ENCODE peak calls at places on chromosomes 3 and 15, in nine cellular contexts. One of them, this sample, is unnamed.

GRCh38 chr3:55511895-55512585 is 24.9 kb upstream of the WNT5A start:
- DNase-seq in cardiac fibroblast: peak
- DNase-seq in fibroblast of the aortic adventitia: peak
- DNase-seq in fibroblast of lung: peak
- DNase-seq in fibroblast of pulmonary artery: peak
- DNase-seq in epithelial cell of esophagus: no peak
- DNase-seq in lower lobe of right lung: no peak
- DNase-seq in endodermal cell: no peak
- DNase-seq in bronchial epithelial cell: peak
- DNase-seq in this sample: peak

GRCh38 chr15:88708256-88709054 is 69.6 kb downstream of the ISG20 start:
- DNase-seq in cardiac fibroblast: peak
- DNase-seq in endodermal cell: no peak
- DNase-seq in lower lobe of right lung: no peak
- DNase-seq in fibroblast of pulmonary artery: peak
- DNase-seq in fibroblast of the aortic adventitia: no peak
- DNase-seq in epithelial cell of esophagus: peak
- DNase-seq in fibroblast of lung: no peak
- DNase-seq in bronchial epithelial cell: no peak
- DNase-seq in this sample: peak

GRCh38 chr15:95249524-95249923 is 1018.2 kb downstream of the MCTP2 start:
- DNase-seq in endodermal cell: no peak
- DNase-seq in fibroblast of pulmonary artery: no peak
- DNase-seq in lower lobe of right lung: no peak
- DNase-seq in epithelial cell of esophagus: no peak
- DNase-seq in fibroblast of lung: no peak
- DNase-seq in bronchial epithelial cell: no peak
- DNase-seq in fibroblast of the aortic adventitia: no peak
- DNase-seq in cardiac fibroblast: no peak
- DNase-seq in this sample: no peak

GRCh38 chr3:98806583-98806982 is 43.4 kb downstream of the ST3GAL6 start:
- DNase-seq in bronchial epithelial cell: peak
- DNase-seq in fibroblast of pulmonary artery: peak
- DNase-seq in fibroblast of lung: no peak
- DNase-seq in lower lobe of right lung: no peak
- DNase-seq in epithelial cell of esophagus: peak
- DNase-seq in fibroblast of the aortic adventitia: peak
- DNase-seq in cardiac fibroblast: no peak
- DNase-seq in endodermal cell: no peak
- DNase-seq in this sample: no peak

GRCh38 chr3:194582196-194582905 is 50.9 kb downstream of the TMEM44 start:
- DNase-seq in bronchial epithelial cell: no peak
- DNase-seq in fibroblast of pulmonary artery: no peak
- DNase-seq in endodermal cell: peak
- DNase-seq in fibroblast of lung: no peak
- DNase-seq in fibroblast of the aortic adventitia: no peak
- DNase-seq in epithelial cell of esophagus: no peak
- DNase-seq in lower lobe of right lung: no peak
- DNase-seq in cardiac fibroblast: no peak
- DNase-seq in this sample: no peak

GRCh38 chr15:50828610-50829206 is 63.2 kb upstream of the SPPL2A start:
- DNase-seq in epithelial cell of esophagus: peak
- DNase-seq in cardiac fibroblast: peak
- DNase-seq in bronchial epithelial cell: peak
- DNase-seq in lower lobe of right lung: no peak
- DNase-seq in fibroblast of pulmonary artery: peak
- DNase-seq in endodermal cell: peak
- DNase-seq in fibroblast of the aortic adventitia: peak
- DNase-seq in fibroblast of lung: peak
- DNase-seq in this sample: peak

GRCh38 chr3:154018100-154018696 is 103.0 kb upstream of the ARHGEF26 start:
- DNase-seq in fibroblast of lung: peak
- DNase-seq in bronchial epithelial cell: peak
- DNase-seq in endodermal cell: peak
- DNase-seq in fibroblast of pulmonary artery: peak
- DNase-seq in lower lobe of right lung: no peak
- DNase-seq in cardiac fibroblast: peak
- DNase-seq in epithelial cell of esophagus: peak
- DNase-seq in fibroblast of the aortic adventitia: peak
- DNase-seq in this sample: peak

GRCh38 chr3:149892371-149892770 is 78.3 kb downstream of the PFN2 start:
- DNase-seq in lower lobe of right lung: no peak
- DNase-seq in endodermal cell: no peak
- DNase-seq in fibroblast of lung: no peak
- DNase-seq in fibroblast of the aortic adventitia: no peak
- DNase-seq in fibroblast of pulmonary artery: no peak
- DNase-seq in bronchial epithelial cell: no peak
- DNase-seq in epithelial cell of esophagus: no peak
- DNase-seq in cardiac fibroblast: no peak
- DNase-seq in this sample: no peak

GRCh38 chr15:77143191-77143590 is 72.3 kb upstream of the TSPAN3 start:
- DNase-seq in fibroblast of the aortic adventitia: no peak
- DNase-seq in cardiac fibroblast: no peak
- DNase-seq in endodermal cell: no peak
- DNase-seq in fibroblast of lung: no peak
- DNase-seq in epithelial cell of esophagus: no peak
- DNase-seq in bronchial epithelial cell: no peak
- DNase-seq in fibroblast of pulmonary artery: no peak
- DNase-seq in lower lobe of right lung: no peak
- DNase-seq in this sample: no peak

GRCh38 chr3:18189651-18190050 is 235.5 kb downstream of the SATB1 start:
- DNase-seq in bronchial epithelial cell: no peak
- DNase-seq in fibroblast of lung: peak
- DNase-seq in fibroblast of the aortic adventitia: peak
- DNase-seq in epithelial cell of esophagus: peak
- DNase-seq in cardiac fibroblast: peak
- DNase-seq in lower lobe of right lung: no peak
- DNase-seq in endodermal cell: no peak
- DNase-seq in fibroblast of pulmonary artery: no peak
- DNase-seq in this sample: peak

GRCh38 chr3:25429960-25430941 is 2.2 kb downstream of the RARB start:
- DNase-seq in fibroblast of lung: no peak
- DNase-seq in lower lobe of right lung: no peak
- DNase-seq in cardiac fibroblast: peak
- DNase-seq in endodermal cell: no peak
- DNase-seq in fibroblast of pulmonary artery: peak
- DNase-seq in fibroblast of the aortic adventitia: peak
- DNase-seq in epithelial cell of esophagus: no peak
- DNase-seq in bronchial epithelial cell: peak
- DNase-seq in this sample: no peak
- H3K4me3 ChIP-seq in fibroblast of lung: peak
- H3K4me3 ChIP-seq in lower lobe of right lung: peak
- H3K4me3 ChIP-seq in cardiac fibroblast: peak
- H3K4me3 ChIP-seq in endodermal cell: peak
- H3K4me3 ChIP-seq in fibroblast of pulmonary artery: peak
- H3K4me3 ChIP-seq in fibroblast of the aortic adventitia: peak
- H3K4me3 ChIP-seq in epithelial cell of esophagus: no peak
- H3K4me3 ChIP-seq in bronchial epithelial cell: no peak
- H3K4me3 ChIP-seq in this sample: no peak

DNA sequence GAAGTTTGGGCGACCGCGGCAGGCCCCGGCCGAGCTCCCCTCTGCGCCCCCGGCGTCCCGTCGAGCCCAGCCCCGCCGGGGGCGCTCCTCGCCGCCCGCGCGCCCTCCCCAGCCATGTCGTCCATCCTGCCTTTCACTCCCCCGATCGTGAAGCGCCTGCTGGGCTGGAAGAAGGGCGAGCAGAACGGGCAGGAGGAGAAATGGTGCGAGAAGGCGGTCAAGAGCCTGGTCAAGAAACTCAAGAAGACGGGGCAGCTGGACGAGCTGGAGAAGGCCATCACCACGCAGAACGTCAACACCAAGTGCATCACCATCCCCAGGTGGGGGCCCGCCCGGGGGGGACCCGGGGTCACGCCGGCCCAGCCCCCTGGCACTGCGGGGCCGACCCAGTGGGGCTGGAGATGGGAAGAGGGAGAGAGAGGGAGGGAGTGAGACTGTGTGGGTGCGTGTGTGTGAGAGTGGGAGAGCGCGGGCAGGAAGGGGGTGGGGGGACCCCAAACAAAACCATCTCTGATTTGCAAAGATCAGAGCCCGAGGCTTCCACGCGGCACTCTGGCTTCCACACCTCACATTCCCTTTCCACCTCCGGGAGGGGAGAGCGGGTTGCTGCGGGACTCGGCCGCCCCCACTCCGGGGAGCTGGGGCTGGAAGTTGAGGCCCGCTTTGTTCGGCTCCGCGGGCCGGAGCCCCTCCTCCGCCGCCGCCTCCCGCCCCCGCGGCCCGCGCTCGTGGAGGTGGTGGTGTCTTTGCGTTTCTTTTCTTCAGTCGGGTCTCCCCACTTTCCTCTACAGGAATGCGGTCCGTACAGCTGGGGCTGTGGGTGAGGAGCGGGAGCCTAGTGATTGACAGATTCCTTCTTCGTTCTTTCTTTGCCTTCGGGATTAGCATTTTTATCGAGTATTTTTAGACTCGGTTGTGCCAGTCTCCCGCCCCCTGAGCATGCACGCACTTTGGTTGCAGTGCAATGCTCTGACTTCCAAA is 929 bp downstream of the SMAD3 start:
- DNase-seq in fibroblast of the aortic adventitia: no peak
- DNase-seq in fibroblast of pulmonary artery: no peak
- DNase-seq in bronchial epithelial cell: no peak
- DNase-seq in epithelial cell of esophagus: no peak
- DNase-seq in lower lobe of right lung: no peak
- DNase-seq in cardiac fibroblast: peak
- DNase-seq in fibroblast of lung: no peak
- DNase-seq in endodermal cell: peak
- DNase-seq in this sample: no peak
- TF ChIP-seq CTCF in fibroblast of the aortic adventitia: no peak
- TF ChIP-seq CTCF in fibroblast of pulmonary artery: no peak
- TF ChIP-seq CTCF in bronchial epithelial cell: no peak
- TF ChIP-seq CTCF in epithelial cell of esophagus: no peak
- TF ChIP-seq CTCF in lower lobe of right lung: no peak
- TF ChIP-seq CTCF in cardiac fibroblast: no peak
- TF ChIP-seq CTCF in fibroblast of lung: no peak
- TF ChIP-seq CTCF in endodermal cell: no peak
- TF ChIP-seq CTCF in this sample: no peak

GRCh38 chr3:44337253-44337652 is 1.3 kb upstream of the TCAIM start:
- DNase-seq in epithelial cell of esophagus: no peak
- DNase-seq in cardiac fibroblast: peak
- DNase-seq in endodermal cell: peak
- DNase-seq in bronchial epithelial cell: no peak
- DNase-seq in lower lobe of right lung: no peak
- DNase-seq in fibroblast of lung: no peak
- DNase-seq in fibroblast of the aortic adventitia: peak
- DNase-seq in fibroblast of pulmonary artery: no peak
- DNase-seq in this sample: peak
- H3K4me3 ChIP-seq in epithelial cell of esophagus: peak
- H3K4me3 ChIP-seq in cardiac fibroblast: peak
- H3K4me3 ChIP-seq in endodermal cell: peak
- H3K4me3 ChIP-seq in bronchial epithelial cell: no peak
- H3K4me3 ChIP-seq in lower lobe of right lung: peak
- H3K4me3 ChIP-seq in fibroblast of lung: peak
- H3K4me3 ChIP-seq in fibroblast of the aortic adventitia: peak
- H3K4me3 ChIP-seq in fibroblast of pulmonary artery: peak
- H3K4me3 ChIP-seq in this sample: peak

DNA sequence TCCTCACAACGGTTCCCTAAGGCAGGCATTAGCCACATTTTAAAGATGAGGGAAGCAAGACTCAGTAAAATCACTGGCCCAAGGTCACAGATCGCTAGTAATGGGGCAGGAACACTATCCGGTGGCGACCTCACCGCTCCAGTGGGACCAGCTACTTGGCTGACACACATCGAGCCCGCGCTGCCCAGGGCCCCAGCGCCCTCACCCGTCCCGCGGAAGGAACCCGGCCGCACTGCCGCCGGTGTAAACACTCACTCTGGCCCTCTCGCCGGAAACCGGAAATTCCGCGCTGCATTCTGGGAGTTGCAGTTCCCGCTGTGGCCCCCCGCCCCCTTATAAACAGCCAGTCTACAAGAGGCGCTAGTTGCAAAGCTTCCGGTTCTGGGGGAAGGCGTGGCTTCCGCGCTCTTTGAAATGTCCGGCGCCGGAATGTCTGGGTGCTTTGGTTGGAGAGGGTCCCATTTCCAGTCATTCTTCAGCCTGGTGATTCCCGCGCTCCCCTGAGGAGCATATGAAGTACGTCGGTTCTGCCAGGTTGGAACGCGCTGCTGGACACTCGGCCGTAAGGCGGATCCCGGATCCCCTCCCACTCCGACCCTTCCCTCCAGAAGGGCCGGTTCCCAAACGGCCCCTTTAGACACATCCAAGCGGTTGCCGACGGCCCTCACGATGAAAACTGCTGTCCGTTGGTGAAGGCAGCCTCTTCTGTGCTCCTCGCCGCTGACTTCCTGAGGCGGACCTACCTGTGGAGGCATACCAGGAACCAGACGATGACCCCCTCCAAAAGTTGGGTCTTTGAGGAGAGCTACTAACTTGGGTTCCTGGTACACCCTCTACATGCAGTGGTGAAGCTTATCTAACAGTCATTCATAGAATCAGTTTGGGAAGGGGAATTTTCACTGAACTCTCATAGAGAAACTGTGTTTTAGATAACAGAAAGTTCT is at the start of gene UBL7:
- DNase-seq in fibroblast of pulmonary artery: peak
- DNase-seq in epithelial cell of esophagus: peak
- DNase-seq in endodermal cell: peak
- DNase-seq in lower lobe of right lung: peak
- DNase-seq in bronchial epithelial cell: peak
- DNase-seq in fibroblast of lung: peak
- DNase-seq in cardiac fibroblast: peak
- DNase-seq in fibroblast of the aortic adventitia: peak
- DNase-seq in this sample: peak
- TF ChIP-seq CTCF in fibroblast of pulmonary artery: peak
- TF ChIP-seq CTCF in epithelial cell of esophagus: peak
- TF ChIP-seq CTCF in endodermal cell: peak
- TF ChIP-seq CTCF in lower lobe of right lung: peak
- TF ChIP-seq CTCF in bronchial epithelial cell: peak
- TF ChIP-seq CTCF in fibroblast of lung: no peak
- TF ChIP-seq CTCF in cardiac fibroblast: peak
- TF ChIP-seq CTCF in fibroblast of the aortic adventitia: peak
- TF ChIP-seq CTCF in this sample: peak

DNA sequence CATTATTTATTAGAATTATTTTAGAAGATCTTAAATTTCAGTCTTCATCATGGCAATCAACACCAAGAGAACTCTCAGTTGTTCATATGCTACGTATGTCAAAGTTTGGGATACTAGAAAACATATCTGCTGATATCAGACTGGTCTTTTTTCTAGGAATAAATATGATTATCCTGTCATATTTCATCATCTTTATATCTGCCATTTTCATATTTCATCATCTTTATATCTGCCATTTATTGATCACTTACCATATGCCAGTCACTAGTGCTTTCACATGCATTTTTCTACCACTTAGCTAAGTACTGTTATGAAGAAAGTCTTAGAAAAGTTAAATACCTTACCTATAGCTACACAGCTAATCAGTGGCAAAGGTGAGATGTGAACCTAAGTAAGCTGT is 2.8 kb upstream of the ZCWPW2 start:
- DNase-seq in fibroblast of lung: no peak
- DNase-seq in epithelial cell of esophagus: no peak
- DNase-seq in lower lobe of right lung: no peak
- DNase-seq in cardiac fibroblast: no peak
- DNase-seq in fibroblast of the aortic adventitia: no peak
- DNase-seq in endodermal cell: no peak
- DNase-seq in fibroblast of pulmonary artery: no peak
- DNase-seq in bronchial epithelial cell: no peak
- DNase-seq in this sample: no peak
- H3K4me3 ChIP-seq in fibroblast of lung: peak
- H3K4me3 ChIP-seq in epithelial cell of esophagus: no peak
- H3K4me3 ChIP-seq in lower lobe of right lung: peak
- H3K4me3 ChIP-seq in cardiac fibroblast: peak
- H3K4me3 ChIP-seq in fibroblast of the aortic adventitia: no peak
- H3K4me3 ChIP-seq in endodermal cell: no peak
- H3K4me3 ChIP-seq in fibroblast of pulmonary artery: peak
- H3K4me3 ChIP-seq in bronchial epithelial cell: no peak
- H3K4me3 ChIP-seq in this sample: no peak

GRCh38 chr3:28617821-28618220 is 269.2 kb upstream of the AZI2 start:
- DNase-seq in lower lobe of right lung: no peak
- DNase-seq in fibroblast of lung: no peak
- DNase-seq in fibroblast of pulmonary artery: no peak
- DNase-seq in cardiac fibroblast: no peak
- DNase-seq in endodermal cell: no peak
- DNase-seq in epithelial cell of esophagus: no peak
- DNase-seq in fibroblast of the aortic adventitia: no peak
- DNase-seq in bronchial epithelial cell: no peak
- DNase-seq in this sample: no peak
- TF ChIP-seq CTCF in lower lobe of right lung: no peak
- TF ChIP-seq CTCF in fibroblast of lung: no peak
- TF ChIP-seq CTCF in fibroblast of pulmonary artery: no peak
- TF ChIP-seq CTCF in cardiac fibroblast: no peak
- TF ChIP-seq CTCF in endodermal cell: no peak
- TF ChIP-seq CTCF in epithelial cell of esophagus: no peak
- TF ChIP-seq CTCF in fibroblast of the aortic adventitia: no peak
- TF ChIP-seq CTCF in bronchial epithelial cell: no peak
- TF ChIP-seq CTCF in this sample: no peak